ENCODE peak calls at places on chromosomes 4 and X, in five cellular contexts. B is cardiac muscle cell, O is pancreas, R is H1, N is GM12865. W is an unnamed sample.
A peak's percentile ranks its signal among the peaks of the same experiment; 100 is the strongest.

GRCh38 chr4:60938621-60939020 is 261.5 kb upstream of the ADGRL3 start:
- DNase-seq in B (no peak), O (no peak), R (no peak), N (no peak), W (no peak)

GRCh38 chrX:134529481-134529880 is 69.5 kb downstream of the HPRT1 start:
- DNase-seq in B (no peak), O (peak; percentile 41), R (no peak), N (no peak), W (no peak)

GRCh38 chr4:170259631-170260153 is 169.9 kb upstream of the AADAT start:
- DNase-seq in B (peak; percentile 97), O (peak; percentile 34), R (peak; percentile 89), N (peak; percentile 92), W (peak; percentile 88)

GRCh38 chrX:107450823-107451509 is 1.5 kb downstream of the FRMPD3 start:
- DNase-seq in B (peak; percentile 77), O (no peak), R (peak; percentile 73), N (peak; percentile 10), W (peak; percentile 9)

GRCh38 chr4:33316578-33316977 is 2596.4 kb downstream of the PCDH7 start:
- DNase-seq in B (no peak), O (no peak), R (no peak), N (no peak), W (no peak)

GRCh38 chrX:41919870-41920269 is 3.5 kb downstream of the CASK start:
- DNase-seq in B (no peak), O (no peak), R (no peak), N (no peak), W (no peak)

GRCh38 chr4:61468091-61468720 is 268.1 kb downstream of the ADGRL3 start:
- DNase-seq in B (no peak), O (no peak), R (no peak), N (no peak), W (peak; percentile 52)

GRCh38 chr4:170386511-170386910 is 296.8 kb upstream of the AADAT start:
- DNase-seq in B (no peak), O (no peak), R (no peak), N (no peak), W (no peak)

GRCh38 chr4:128715616-128716015 is 93.9 kb upstream of the JADE1 start:
- DNase-seq in B (no peak), O (no peak), R (no peak), N (no peak), W (peak; percentile 32)

GRCh38 chr4:3201718-3202702 is 46.9 kb upstream of the MSANTD1 start:
- DNase-seq in B (no peak), O (no peak), R (no peak), N (peak; percentile 75), W (peak; percentile 93)

GRCh38 chr4:102008711-102009110 is 218.2 kb downstream of the BANK1 start:
- DNase-seq in B (no peak), O (no peak), R (no peak), N (no peak), W (no peak)

GRCh38 chrX:131288738-131289511 is at the start of gene IGSF1:
- DNase-seq in B (peak; percentile 81), O (no peak), R (peak; percentile 66), N (no peak), W (peak; percentile 2)

GRCh38 chrX:48919360-48919821 is 567 bp upstream of the PIM2 start:
- DNase-seq in B (no peak), O (no peak), R (peak; percentile 56), N (peak; percentile 44), W (no peak)

GRCh38 chr4:94439606-94440005 is 12.1 kb upstream of the PDLIM5 start:
- DNase-seq in B (no peak), O (no peak), R (no peak), N (no peak), W (no peak)

GRCh38 chrX:39582091-39582490 is 515.7 kb downstream of the BCOR start:
- DNase-seq in B (no peak), O (no peak), R (no peak), N (no peak), W (peak; percentile 3)

GRCh38 chr4:189802884-189803283 is 137.8 kb upstream of the FRG1 start:
- DNase-seq in B (no peak), O (no peak), R (peak; percentile 69), N (no peak), W (peak; percentile 49)

GRCh38 chr4:146335763-146336412 is 121.5 kb downstream of the REELD1 start:
- DNase-seq in B (no peak), O (no peak), R (no peak), N (no peak), W (no peak)

GRCh38 chr4:146340798-146341197 is 126.5 kb downstream of the REELD1 start:
- DNase-seq in B (peak; percentile 5), O (no peak), R (no peak), N (peak; percentile 23), W (peak; percentile 5)

GRCh38 chr4:146336413-146336807 is 122.1 kb downstream of the REELD1 start:
- DNase-seq in B (no peak), O (no peak), R (no peak), N (no peak), W (no peak)

GRCh38 chr4:146334862-146335449 is 120.6 kb downstream of the REELD1 start:
- DNase-seq in B (no peak), O (no peak), R (no peak), N (peak; percentile 18), W (no peak)

GRCh38 chr4:146338512-146338911 is 124.2 kb downstream of the REELD1 start:
- DNase-seq in B (no peak), O (no peak), R (no peak), N (peak; percentile 14), W (no peak)
- TF ChIP-seq CTCF in B (no peak), O (no peak), R (no peak), N (no peak), W (no peak)

DNA sequence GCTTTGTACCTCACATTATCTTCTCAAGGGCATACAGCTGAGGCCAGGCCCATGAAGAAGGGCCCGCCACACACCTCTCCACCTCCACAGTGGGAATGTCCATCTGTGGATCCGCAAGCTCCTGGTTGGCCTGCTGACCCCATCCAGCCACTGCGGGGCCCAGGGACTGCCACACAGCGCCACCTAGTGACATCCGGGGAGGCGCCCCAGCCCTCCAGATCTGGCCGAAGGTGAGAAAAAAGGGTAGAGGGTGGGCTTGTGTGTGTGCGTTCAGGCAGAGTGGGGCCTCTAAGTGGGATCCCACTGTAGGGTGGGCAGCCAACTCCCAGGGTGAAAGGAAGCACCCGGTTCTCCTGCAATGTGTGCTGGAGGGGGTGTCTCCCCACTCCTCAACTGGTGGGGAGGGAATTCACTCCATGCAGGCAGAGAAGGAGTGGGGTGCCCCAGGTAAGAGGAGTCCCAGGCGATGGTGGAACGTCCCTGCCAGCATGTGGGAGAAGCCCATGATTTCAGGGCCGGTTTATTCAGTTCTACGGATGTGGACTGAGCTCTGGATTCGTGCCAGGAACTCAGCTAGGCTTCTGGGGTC is 117.3 kb downstream of the ENPP6 start:
- DNase-seq in B (peak; percentile 62), O (peak; percentile 85), R (peak; percentile 94), N (peak; percentile 48), W (peak; percentile 49)
- TF ChIP-seq CTCF in B (peak; percentile 73), O (peak; percentile 44), R (peak; percentile 94), N (peak; percentile 90), W (peak; percentile 86)

GRCh38 chr4:649293-649625 is 23.9 kb downstream of the PDE6B start:
- DNase-seq in B (no peak), O (no peak), R (no peak), N (no peak), W (no peak)

GRCh38 chr4:647481-647880 is 22.1 kb downstream of the PDE6B start:
- DNase-seq in B (no peak), O (no peak), R (no peak), N (no peak), W (no peak)

GRCh38 chr4:648579-649292 is 23.4 kb downstream of the PDE6B start:
- DNase-seq in B (peak; percentile 70), O (no peak), R (no peak), N (no peak), W (no peak)

GRCh38 chr4:649751-650310 is 24.2 kb downstream of the ATP5ME start:
- DNase-seq in B (no peak), O (no peak), R (no peak), N (no peak), W (no peak)

DNA sequence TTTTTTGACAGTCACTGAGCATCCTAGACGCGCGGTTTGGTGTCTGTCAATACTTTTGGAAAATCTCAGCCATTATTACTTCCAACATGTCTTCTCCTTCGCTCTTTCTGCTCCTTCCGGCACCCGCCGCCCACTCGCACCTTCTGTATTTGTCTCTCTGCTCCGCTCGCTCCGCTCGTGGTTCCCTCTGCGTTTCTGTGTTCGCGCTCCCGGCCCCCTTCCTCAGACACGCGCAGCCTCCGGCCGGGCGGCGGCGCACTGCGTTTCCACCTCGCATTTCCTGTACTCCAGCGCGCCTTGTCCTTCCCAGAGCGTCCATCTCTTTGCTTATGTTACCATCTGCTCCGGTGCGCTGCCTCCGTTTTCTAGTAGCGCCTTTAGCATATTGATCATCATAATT is 21.1 kb downstream of the PDE6B start:
- DNase-seq in B (no peak), O (no peak), R (no peak), N (no peak), W (no peak)
- TF ChIP-seq CTCF in B (no peak), O (no peak), R (no peak), N (no peak), W (no peak)

GRCh38 chr4:127188847-127189246 is 443.9 kb upstream of the INTU start:
- DNase-seq in B (peak; percentile 11), O (no peak), R (no peak), N (no peak), W (peak; percentile 6)
- TF ChIP-seq CTCF in B (no peak), O (no peak), R (peak; percentile 54), N (no peak), W (no peak)

GRCh38 chr4:153750197-153750817 is 9.5 kb downstream of the RNF175 start:
- DNase-seq in B (peak; percentile 86), O (no peak), R (peak; percentile 80), N (peak; percentile 75), W (peak; percentile 89)
- TF ChIP-seq CTCF in B (peak; percentile 76), O (peak; percentile 59), R (peak; percentile 81), N (peak; percentile 72), W (peak; percentile 62)

GRCh38 chr4:80133240-80133783 is 60.3 kb upstream of the ANTXR2 start:
- DNase-seq in B (no peak), O (no peak), R (no peak), N (no peak), W (no peak)

GRCh38 chr4:80137631-80138030 is 59.7 kb upstream of the PRDM8 start:
- DNase-seq in B (no peak), O (no peak), R (no peak), N (no peak), W (no peak)

GRCh38 chr4:80136238-80136637 is 61.1 kb upstream of the PRDM8 start:
- DNase-seq in B (no peak), O (no peak), R (no peak), N (no peak), W (no peak)

GRCh38 chr4:80134936-80135701 is 62.1 kb upstream of the ANTXR2 start:
- DNase-seq in B (peak; percentile 60), O (no peak), R (no peak), N (no peak), W (peak; percentile 45)

DNA sequence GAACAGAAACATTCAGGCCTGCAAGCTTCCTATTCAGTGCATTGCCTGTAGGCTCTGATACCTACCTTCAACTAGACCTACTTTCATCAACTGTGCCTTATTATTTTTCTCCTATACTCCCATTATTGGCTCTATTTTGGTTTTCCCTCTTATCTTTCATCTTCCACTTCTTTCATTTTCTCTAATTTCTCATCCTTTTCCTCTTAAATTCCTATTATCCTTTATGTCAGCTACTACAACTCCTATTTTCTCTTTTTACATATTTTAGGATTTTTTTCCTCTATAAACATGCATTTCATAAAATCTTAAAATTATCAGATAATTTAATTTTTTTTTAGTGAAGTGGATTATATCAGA is 61.6 kb upstream of the PRDM8 start:
- DNase-seq in B (no peak), O (no peak), R (no peak), N (no peak), W (no peak)
- TF ChIP-seq CTCF in B (no peak), O (no peak), R (no peak), N (no peak), W (no peak)